ENCODE peak calls at places on chromosome 6, in seven cellular contexts. One of them, this sample, is unnamed.

GRCh38 chr6:163751032-163751525 is 336.6 kb downstream of the QKI start:
- DNase-seq in SK-N-SH: no peak
- DNase-seq in GM12892: no peak
- DNase-seq in K562: no peak
- DNase-seq in H1: no peak
- DNase-seq in HepG2: no peak
- DNase-seq in GM12878: no peak
- DNase-seq in this sample: no peak

GRCh38 chr6:13708679-13709261 is 2.9 kb downstream of the RANBP9 start:
- DNase-seq in SK-N-SH: no peak
- DNase-seq in GM12892: no peak
- DNase-seq in K562: no peak
- DNase-seq in H1: no peak
- DNase-seq in HepG2: no peak
- DNase-seq in GM12878: no peak
- DNase-seq in this sample: no peak

GRCh38 chr6:122683996-122684651 is 73.9 kb downstream of the PKIB start:
- DNase-seq in SK-N-SH: no peak
- DNase-seq in GM12892: no peak
- DNase-seq in K562: no peak
- DNase-seq in H1: no peak
- DNase-seq in HepG2: no peak
- DNase-seq in GM12878: no peak
- DNase-seq in this sample: no peak

GRCh38 chr6:28606424-28607391 is 81.0 kb downstream of the GPX5 start:
- DNase-seq in SK-N-SH: peak; percentile 90
- DNase-seq in GM12892: no peak
- DNase-seq in K562: peak; percentile 66
- DNase-seq in H1: no peak
- DNase-seq in HepG2: peak; percentile 83
- DNase-seq in GM12878: peak; percentile 45
- DNase-seq in this sample: peak; percentile 39

GRCh38 chr6:165096868-165097267 is 212.5 kb downstream of the C6orf118 start:
- DNase-seq in SK-N-SH: no peak
- DNase-seq in GM12892: no peak
- DNase-seq in K562: no peak
- DNase-seq in H1: no peak
- DNase-seq in HepG2: no peak
- DNase-seq in GM12878: no peak
- DNase-seq in this sample: no peak

GRCh38 chr6:7674291-7674690 is 51.6 kb upstream of the BMP6 start:
- DNase-seq in SK-N-SH: no peak
- DNase-seq in GM12892: no peak
- DNase-seq in K562: no peak
- DNase-seq in H1: no peak
- DNase-seq in HepG2: no peak
- DNase-seq in GM12878: no peak
- DNase-seq in this sample: no peak

GRCh38 chr6:154466139-154466538 is 44.3 kb downstream of the CNKSR3 start:
- DNase-seq in SK-N-SH: no peak
- DNase-seq in GM12892: no peak
- DNase-seq in K562: no peak
- DNase-seq in H1: no peak
- DNase-seq in HepG2: no peak
- DNase-seq in GM12878: no peak
- DNase-seq in this sample: no peak

GRCh38 chr6:90406142-90406794 is 109.6 kb upstream of the BACH2 start:
- DNase-seq in SK-N-SH: no peak
- DNase-seq in GM12892: no peak
- DNase-seq in K562: peak; percentile 39
- DNase-seq in H1: no peak
- DNase-seq in HepG2: peak; percentile 35
- DNase-seq in GM12878: no peak
- DNase-seq in this sample: no peak

GRCh38 chr6:168315626-168316025 is 4.0 kb downstream of the DACT2 start:
- DNase-seq in SK-N-SH: no peak
- DNase-seq in GM12892: no peak
- DNase-seq in K562: no peak
- DNase-seq in H1: no peak
- DNase-seq in HepG2: no peak
- DNase-seq in GM12878: no peak
- DNase-seq in this sample: no peak

GRCh38 chr6:28632326-28632851 is 106.7 kb downstream of the GPX5 start:
- DNase-seq in SK-N-SH: no peak
- DNase-seq in GM12892: no peak
- DNase-seq in K562: no peak
- DNase-seq in H1: no peak
- DNase-seq in HepG2: peak; percentile 16
- DNase-seq in GM12878: no peak
- DNase-seq in this sample: no peak

GRCh38 chr6:90820436-90820835 is 233.6 kb upstream of the MAP3K7 start:
- DNase-seq in SK-N-SH: no peak
- DNase-seq in GM12892: no peak
- DNase-seq in K562: no peak
- DNase-seq in H1: no peak
- DNase-seq in HepG2: no peak
- DNase-seq in GM12878: no peak
- DNase-seq in this sample: no peak

GRCh38 chr6:169288591-169288990 is 34.9 kb upstream of the THBS2 start:
- DNase-seq in SK-N-SH: no peak
- DNase-seq in GM12892: no peak
- DNase-seq in K562: no peak
- DNase-seq in H1: no peak
- DNase-seq in HepG2: no peak
- DNase-seq in GM12878: no peak
- DNase-seq in this sample: no peak

GRCh38 chr6:186221-186965 is 105.9 kb upstream of the DUSP22 start:
- DNase-seq in SK-N-SH: no peak
- DNase-seq in GM12892: no peak
- DNase-seq in K562: no peak
- DNase-seq in H1: no peak
- DNase-seq in HepG2: peak; percentile 23
- DNase-seq in GM12878: no peak
- DNase-seq in this sample: no peak

GRCh38 chr6:133040025-133040838 is 200.9 kb upstream of the EYA4 start:
- DNase-seq in SK-N-SH: peak; percentile 21
- DNase-seq in GM12892: no peak
- DNase-seq in K562: no peak
- DNase-seq in H1: no peak
- DNase-seq in HepG2: peak; percentile 54
- DNase-seq in GM12878: no peak
- DNase-seq in this sample: no peak

GRCh38 chr6:136783495-136784270 is 8.6 kb downstream of the MAP3K5 start:
- DNase-seq in SK-N-SH: no peak
- DNase-seq in GM12892: no peak
- DNase-seq in K562: no peak
- DNase-seq in H1: no peak
- DNase-seq in HepG2: no peak
- DNase-seq in GM12878: no peak
- DNase-seq in this sample: no peak

GRCh38 chr6:153392156-153392555 is 261.1 kb upstream of the RGS17 start:
- DNase-seq in SK-N-SH: no peak
- DNase-seq in GM12892: no peak
- DNase-seq in K562: no peak
- DNase-seq in H1: no peak
- DNase-seq in HepG2: no peak
- DNase-seq in GM12878: no peak
- DNase-seq in this sample: no peak

GRCh38 chr6:24524801-24525200 is 30.0 kb downstream of the ALDH5A1 start:
- DNase-seq in SK-N-SH: peak; percentile 43
- DNase-seq in GM12892: no peak
- DNase-seq in K562: no peak
- DNase-seq in H1: no peak
- DNase-seq in HepG2: peak; percentile 33
- DNase-seq in GM12878: no peak
- DNase-seq in this sample: no peak

GRCh38 chr6:131924881-131925474 is 26.2 kb downstream of the CCN2 start:
- DNase-seq in SK-N-SH: no peak
- DNase-seq in GM12892: no peak
- DNase-seq in K562: no peak
- DNase-seq in H1: no peak
- DNase-seq in HepG2: peak; percentile 77
- DNase-seq in GM12878: no peak
- DNase-seq in this sample: no peak

GRCh38 chr6:1812487-1812886 is 202.8 kb downstream of the FOXC1 start:
- DNase-seq in SK-N-SH: no peak
- DNase-seq in GM12892: no peak
- DNase-seq in K562: no peak
- DNase-seq in H1: no peak
- DNase-seq in HepG2: no peak
- DNase-seq in GM12878: no peak
- DNase-seq in this sample: no peak

GRCh38 chr6:137745321-137745720 is 121.7 kb upstream of the TNFAIP3 start:
- DNase-seq in SK-N-SH: no peak
- DNase-seq in GM12892: no peak
- DNase-seq in K562: no peak
- DNase-seq in H1: no peak
- DNase-seq in HepG2: no peak
- DNase-seq in GM12878: no peak
- DNase-seq in this sample: no peak

GRCh38 chr6:16128759-16129622 is at the start of gene MYLIP:
- DNase-seq in SK-N-SH: peak; percentile 99
- DNase-seq in GM12892: peak; percentile 86
- DNase-seq in K562: peak; percentile 100
- DNase-seq in H1: peak; percentile 82
- DNase-seq in HepG2: peak; percentile 93
- DNase-seq in GM12878: peak; percentile 74
- DNase-seq in this sample: peak; percentile 85
- TF ChIP-seq POLR2AphosphoS5 in SK-N-SH: peak; percentile 96
- TF ChIP-seq POLR2AphosphoS5 in GM12892: peak; percentile 98
- TF ChIP-seq POLR2AphosphoS5 in K562: peak; percentile 99
- TF ChIP-seq POLR2AphosphoS5 in H1: peak; percentile 98
- TF ChIP-seq POLR2AphosphoS5 in HepG2: peak; percentile 94
- TF ChIP-seq POLR2AphosphoS5 in GM12878: peak; percentile 99
- TF ChIP-seq POLR2AphosphoS5 in this sample: peak; percentile 97

GRCh38 chr6:99024089-99024488 is 76.3 kb upstream of the FBXL4 start:
- DNase-seq in SK-N-SH: no peak
- DNase-seq in GM12892: no peak
- DNase-seq in K562: no peak
- DNase-seq in H1: no peak
- DNase-seq in HepG2: no peak
- DNase-seq in GM12878: no peak
- DNase-seq in this sample: no peak

GRCh38 chr6:99022039-99022609 is 74.4 kb upstream of the FBXL4 start:
- DNase-seq in SK-N-SH: no peak
- DNase-seq in GM12892: no peak
- DNase-seq in K562: no peak
- DNase-seq in H1: no peak
- DNase-seq in HepG2: no peak
- DNase-seq in GM12878: no peak
- DNase-seq in this sample: no peak

GRCh38 chr6:99030915-99031314 is 83.2 kb upstream of the FBXL4 start:
- DNase-seq in SK-N-SH: no peak
- DNase-seq in GM12892: no peak
- DNase-seq in K562: no peak
- DNase-seq in H1: no peak
- DNase-seq in HepG2: no peak
- DNase-seq in GM12878: no peak
- DNase-seq in this sample: no peak

GRCh38 chr6:99031957-99032356 is 84.2 kb upstream of the FBXL4 start:
- DNase-seq in SK-N-SH: no peak
- DNase-seq in GM12892: no peak
- DNase-seq in K562: no peak
- DNase-seq in H1: no peak
- DNase-seq in HepG2: no peak
- DNase-seq in GM12878: no peak
- DNase-seq in this sample: no peak

GRCh38 chr6:99026135-99026534 is 78.4 kb upstream of the FBXL4 start:
- DNase-seq in SK-N-SH: no peak
- DNase-seq in GM12892: no peak
- DNase-seq in K562: no peak
- DNase-seq in H1: no peak
- DNase-seq in HepG2: no peak
- DNase-seq in GM12878: no peak
- DNase-seq in this sample: no peak
- TF ChIP-seq TAF1 in SK-N-SH: no peak
- TF ChIP-seq TAF1 in GM12892: no peak
- TF ChIP-seq TAF1 in K562: no peak
- TF ChIP-seq TAF1 in H1: no peak
- TF ChIP-seq TAF1 in HepG2: no peak
- TF ChIP-seq TAF1 in GM12878: no peak
- TF ChIP-seq TAF1 in this sample: no peak

DNA sequence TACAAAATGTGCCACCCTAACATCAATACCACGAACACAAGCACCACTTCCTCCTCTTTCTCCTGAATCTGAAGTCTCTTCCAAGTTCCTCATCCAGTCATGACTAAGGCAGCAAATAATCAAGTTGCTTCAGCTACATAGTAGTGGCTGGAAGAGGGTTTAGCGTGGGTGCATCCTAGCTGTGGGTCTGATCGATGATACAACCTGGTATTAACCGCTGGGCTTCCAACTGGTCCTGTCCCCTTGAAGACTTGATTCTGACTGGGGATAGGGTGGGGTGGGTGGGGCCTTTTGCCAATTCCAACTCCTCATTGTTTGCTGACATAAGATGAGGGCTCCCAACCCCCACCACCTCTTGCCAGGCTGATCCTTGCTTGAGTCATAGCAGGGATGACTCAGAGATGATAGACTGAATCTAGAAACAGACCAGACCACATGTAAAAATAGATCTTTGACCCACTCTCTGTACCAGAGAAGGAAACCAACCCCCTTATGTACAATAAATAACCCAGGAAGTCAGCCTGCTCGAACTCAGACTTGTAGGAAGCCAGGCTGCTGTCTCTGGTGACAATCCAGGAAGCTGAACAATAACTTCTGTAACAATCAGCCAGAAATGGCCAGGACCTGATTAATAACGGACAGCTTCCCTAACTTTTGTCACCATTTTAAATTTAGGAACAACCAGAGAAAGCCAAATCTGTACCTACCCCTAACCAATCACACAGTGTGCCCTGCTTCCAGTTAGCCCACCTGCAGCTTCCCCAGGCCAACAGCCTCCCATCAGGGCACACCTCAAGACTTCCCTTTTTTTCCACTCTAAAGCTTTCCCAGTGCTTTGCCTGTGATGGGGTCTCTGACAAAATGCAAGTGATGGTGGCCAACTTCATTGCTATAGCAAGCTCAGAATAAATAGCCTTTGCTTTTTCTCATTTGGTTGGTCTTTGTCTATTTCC is 68.9 kb upstream of the FAM184A start:
- DNase-seq in SK-N-SH: no peak
- DNase-seq in GM12892: peak; percentile 38
- DNase-seq in K562: peak; percentile 91
- DNase-seq in H1: no peak
- DNase-seq in HepG2: peak; percentile 92
- DNase-seq in GM12878: peak; percentile 60
- DNase-seq in this sample: peak; percentile 48
- TF ChIP-seq POLR2AphosphoS5 in SK-N-SH: peak; percentile 87
- TF ChIP-seq POLR2AphosphoS5 in GM12892: no peak
- TF ChIP-seq POLR2AphosphoS5 in K562: peak; percentile 29
- TF ChIP-seq POLR2AphosphoS5 in H1: no peak
- TF ChIP-seq POLR2AphosphoS5 in HepG2: no peak
- TF ChIP-seq POLR2AphosphoS5 in GM12878: no peak
- TF ChIP-seq POLR2AphosphoS5 in this sample: no peak

DNA sequence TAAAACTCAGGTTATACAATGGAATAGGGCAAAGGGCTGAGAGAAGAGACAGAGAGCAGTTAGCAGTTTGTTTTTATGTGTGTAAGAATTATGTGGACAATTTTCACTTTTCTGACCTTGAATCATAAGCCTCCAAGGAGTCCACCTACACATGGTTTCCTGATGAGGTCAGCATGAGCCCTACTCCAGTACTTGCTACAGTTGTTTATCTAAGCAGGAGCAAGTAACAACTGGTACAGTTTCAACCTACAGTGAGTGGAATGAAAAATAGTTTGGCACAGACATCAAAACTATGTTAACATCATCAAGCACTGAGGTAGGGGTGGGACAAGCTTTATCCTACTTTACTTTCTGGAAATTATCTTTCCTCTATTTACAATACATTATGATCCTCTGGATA is 426.7 kb upstream of the ID4 start:
- DNase-seq in SK-N-SH: no peak
- DNase-seq in GM12892: no peak
- DNase-seq in K562: no peak
- DNase-seq in H1: no peak
- DNase-seq in HepG2: no peak
- DNase-seq in GM12878: no peak
- DNase-seq in this sample: no peak
- TF ChIP-seq TAF1 in SK-N-SH: no peak
- TF ChIP-seq TAF1 in GM12892: no peak
- TF ChIP-seq TAF1 in K562: no peak
- TF ChIP-seq TAF1 in H1: no peak
- TF ChIP-seq TAF1 in HepG2: no peak
- TF ChIP-seq TAF1 in GM12878: no peak
- TF ChIP-seq TAF1 in this sample: no peak

This sample was measured in GM12891.